ENCODE peak calls at places on chromosomes 2 and 18, in five cellular contexts. G is Panc1, F is spleen, Z is prostate gland, V is GM23338. X is an unnamed sample.

GRCh38 chr2:152762202-152762601 is 43.8 kb downstream of the ARL6IP6 start:
- DNase-seq in G (no peak), F (no peak), Z (no peak), V (no peak), X (no peak)

GRCh38 chr2:147222506-147222905 is 622.3 kb upstream of the ACVR2A start:
- DNase-seq in G (no peak), F (no peak), Z (no peak), V (no peak), X (no peak)

GRCh38 chr2:67701011-67701410 is 303.9 kb downstream of the ETAA1 start:
- DNase-seq in G (no peak), F (no peak), Z (no peak), V (no peak), X (no peak)

GRCh38 chr18:55593888-55594287 is 5.9 kb upstream of the TCF4 start:
- DNase-seq in G (no peak), F (no peak), Z (no peak), V (no peak), X (no peak)

GRCh38 chr18:8124232-8125146 is 484.7 kb upstream of the RAB12 start:
- DNase-seq in G (no peak), F (no peak), Z (no peak), V (no peak), X (no peak)

GRCh38 chr2:74201596-74201995 is 3.2 kb downstream of the MTHFD2 start:
- DNase-seq in G (no peak), F (no peak), Z (no peak), V (no peak), X (no peak)

GRCh38 chr2:219417374-219417773 is 803 bp upstream of the DES start:
- DNase-seq in G (no peak), F (no peak), Z (no peak), V (no peak), X (no peak)

GRCh38 chr2:214529514-214529913 is 118.7 kb downstream of the VWC2L start:
- DNase-seq in G (no peak), F (no peak), Z (no peak), V (no peak), X (no peak)

GRCh38 chr2:54803783-54804758 is 80.6 kb downstream of the EML6 start:
- DNase-seq in G (no peak), F (no peak), Z (no peak), V (no peak), X (no peak)

GRCh38 chr2:121486191-121486590 is 44.5 kb upstream of the RNU4ATAC start:
- DNase-seq in G (no peak), F (no peak), Z (no peak), V (no peak), X (no peak)

GRCh38 chr18:3062798-3063563 is 50.0 kb upstream of the LPIN2 start:
- DNase-seq in G (peak; percentile 8), F (peak; percentile 89), Z (peak; percentile 40), V (peak; percentile 82), X (peak; percentile 75)

GRCh38 chr18:48616484-48617255 is 77.8 kb downstream of the CTIF start:
- DNase-seq in G (no peak), F (no peak), Z (no peak), V (no peak), X (no peak)

GRCh38 chr18:61653823-61654551 is 238.8 kb downstream of the RNF152 start:
- DNase-seq in G (no peak), F (no peak), Z (no peak), V (no peak), X (no peak)

GRCh38 chr2:71001592-71002570 is 7.2 kb upstream of the TEX261 start:
- DNase-seq in G (no peak), F (peak; percentile 67), Z (no peak), V (peak; percentile 81), X (no peak)

GRCh38 chr18:9684901-9685738 is 23.0 kb upstream of the RAB31 start:
- DNase-seq in G (no peak), F (no peak), Z (no peak), V (no peak), X (no peak)

GRCh38 chr2:133362061-133362476 is 206.2 kb downstream of the NCKAP5 start:
- DNase-seq in G (no peak), F (no peak), Z (no peak), V (no peak), X (no peak)

GRCh38 chr2:144248350-144249034 is 271.4 kb downstream of the ZEB2 start:
- DNase-seq in G (no peak), F (no peak), Z (no peak), V (no peak), X (no peak)

GRCh38 chr2:14628906-14629305 is 3.6 kb upstream of the LRATD1 start:
- DNase-seq in G (no peak), F (no peak), Z (peak; percentile 5), V (no peak), X (peak; percentile 46)

GRCh38 chr2:55995206-55995605 is 71.6 kb upstream of the EFEMP1 start:
- DNase-seq in G (no peak), F (no peak), Z (peak; percentile 38), V (no peak), X (no peak)

GRCh38 chr2:47403829-47404228 is 873 bp downstream of the MSH2 start:
- DNase-seq in G (no peak), F (no peak), Z (no peak), V (peak; percentile 11), X (peak; percentile 24)

GRCh38 chr18:52254367-52254766 is 85.6 kb upstream of the DCC start:
- DNase-seq in G (no peak), F (no peak), Z (no peak), V (no peak), X (no peak)

GRCh38 chr18:29737620-29738019 is 1304.9 kb downstream of the DSC3 start:
- DNase-seq in G (no peak), F (peak; percentile 63), Z (no peak), V (no peak), X (no peak)

GRCh38 chr2:226002438-226002837 is 602.9 kb downstream of the NYAP2 start:
- DNase-seq in G (no peak), F (no peak), Z (no peak), V (peak; percentile 1), X (no peak)

GRCh38 chr2:171889333-171889732 is 4.7 kb downstream of the SLC25A12 start:
- DNase-seq in G (no peak), F (no peak), Z (no peak), V (no peak), X (no peak)

GRCh38 chr2:147715807-147716206 is 129.0 kb upstream of the ACVR2A start:
- DNase-seq in G (no peak), F (no peak), Z (no peak), V (no peak), X (no peak)

GRCh38 chr2:98504386-98505109 is 59.9 kb downstream of the INPP4A start:
- DNase-seq in G (no peak), F (no peak), Z (peak; percentile 25), V (no peak), X (no peak)

GRCh38 chr2:54429055-54429454 is 27.1 kb upstream of the SPTBN1 start:
- DNase-seq in G (no peak), F (no peak), Z (no peak), V (no peak), X (no peak)

GRCh38 chr2:122218596-122218995 is 463.1 kb downstream of the TSN start:
- DNase-seq in G (no peak), F (no peak), Z (no peak), V (no peak), X (no peak)

GRCh38 chr2:36918307-36918706 is 48.0 kb downstream of the STRN start:
- DNase-seq in G (no peak), F (no peak), Z (no peak), V (no peak), X (no peak)
- TF ChIP-seq CTCF in G (no peak), F (peak; percentile 21), Z (no peak), V (no peak), X (peak; percentile 24)

GRCh38 chr2:151204720-151205119 is 56.9 kb downstream of the RBM43 start:
- DNase-seq in G (no peak), F (no peak), Z (no peak), V (no peak), X (no peak)
- TF ChIP-seq POLR2AphosphoS5 in G (no peak), F (no peak), Z (no peak), V (no peak), X (no peak)

DNA sequence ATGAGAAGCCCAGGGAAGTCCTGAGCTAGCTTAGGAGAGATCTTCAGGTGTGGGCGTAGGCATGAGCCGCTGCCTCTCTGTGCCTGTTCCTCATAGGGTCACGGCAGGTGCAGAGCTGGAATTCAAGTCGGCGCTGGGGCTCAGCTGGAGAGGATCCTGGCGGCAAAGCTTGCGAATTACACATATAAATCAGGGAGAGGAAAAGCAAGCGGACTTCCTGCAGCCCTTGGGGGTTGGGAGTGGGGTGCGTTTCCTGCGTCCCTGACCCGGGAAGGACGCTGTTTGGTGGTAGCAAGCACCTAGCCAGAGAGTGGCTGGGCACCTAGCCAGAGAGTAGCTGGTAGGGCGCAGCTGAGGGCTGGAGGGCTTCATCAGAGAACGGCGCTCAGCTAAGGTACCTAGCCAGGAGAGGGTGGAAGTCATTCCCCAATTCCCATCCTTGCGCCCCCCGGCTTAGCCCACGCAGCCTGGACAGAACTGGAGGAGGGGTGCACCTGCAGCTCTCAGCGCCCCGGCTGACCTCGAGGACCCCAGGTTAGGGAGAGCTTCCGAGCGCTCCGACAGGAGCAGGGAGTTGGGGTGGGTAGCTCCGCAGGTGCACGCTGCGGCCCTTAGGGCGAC is 459 bp upstream of the EFR3B start:
- DNase-seq in G (peak; percentile 27), F (peak; percentile 89), Z (peak; percentile 24), V (peak; percentile 94), X (peak; percentile 69)
- TF ChIP-seq CTCF in G (no peak), F (peak; percentile 47), Z (peak; percentile 15), V (peak; percentile 40), X (peak; percentile 10)

GRCh38 chr2:12451726-12452125 is 265.0 kb upstream of the TRIB2 start:
- DNase-seq in G (no peak), F (no peak), Z (no peak), V (no peak), X (no peak)

GRCh38 chr2:12452211-12452610 is 264.5 kb upstream of the TRIB2 start:
- DNase-seq in G (no peak), F (no peak), Z (no peak), V (no peak), X (no peak)

GRCh38 chr2:12453731-12454130 is 263.0 kb upstream of the TRIB2 start:
- DNase-seq in G (no peak), F (no peak), Z (no peak), V (no peak), X (no peak)

DNA sequence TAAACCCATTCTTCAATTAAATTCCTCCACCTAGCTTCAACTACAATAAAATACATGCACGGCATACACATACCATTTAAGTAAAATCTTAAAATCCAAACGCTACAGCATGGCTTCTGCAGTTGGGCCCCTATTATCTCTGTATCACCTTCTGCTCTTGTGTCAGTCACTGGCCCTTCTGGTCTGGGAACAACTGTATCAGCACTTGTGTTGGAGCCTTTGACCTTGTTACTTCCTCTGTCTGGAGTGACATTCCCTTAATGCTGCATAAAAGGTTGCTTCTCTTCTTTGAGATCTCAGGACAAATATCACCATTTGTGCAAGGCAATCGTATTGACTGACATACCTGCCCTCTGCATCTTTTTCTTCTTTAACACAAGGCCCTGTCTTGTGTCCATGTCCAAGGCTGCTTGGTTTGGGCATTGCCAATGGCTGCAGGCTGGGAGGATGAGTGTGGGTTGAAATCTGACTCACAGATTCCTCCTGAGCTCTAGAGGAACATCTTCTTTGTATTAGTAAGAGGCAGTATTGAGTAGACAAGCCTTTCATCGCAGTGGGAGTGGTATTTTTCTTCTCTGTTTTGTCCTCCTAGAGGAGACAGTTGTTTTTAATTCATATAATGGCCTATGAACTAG is 267.8 kb upstream of the TRIB2 start:
- DNase-seq in G (no peak), F (no peak), Z (no peak), V (no peak), X (no peak)
- TF ChIP-seq POLR2AphosphoS5 in G (no peak), F (no peak), Z (no peak), V (no peak), X (no peak)

GRCh38 chr2:239756392-239757153 is 268.6 kb downstream of the NDUFA10 start:
- DNase-seq in G (no peak), F (no peak), Z (no peak), V (no peak), X (no peak)
- TF ChIP-seq CTCF in G (no peak), F (no peak), Z (no peak), V (peak; percentile 43), X (no peak)